ENCODE peak calls at places on chromosomes 6 and 20, in seven cellular contexts. N is adrenal gland, P is K562, C is body of pancreas, T is sigmoid colon, L is IMR-90, I is breast epithelium. A is an unnamed sample.

GRCh38 chr6:168964138-168964892 is 289.3 kb downstream of the THBS2 start:
- DNase-seq in N (no peak), P (no peak), C (no peak), T (no peak), L (no peak), I (no peak), A (no peak)

GRCh38 chr6:127117979-127118504 is 429 bp upstream of the RSPO3 start:
- DNase-seq in N (no peak), P (no peak), C (no peak), T (peak), L (no peak), I (no peak), A (no peak)

GRCh38 chr20:9978395-9979004 is 56.3 kb upstream of the ANKEF1 start:
- DNase-seq in N (peak), P (peak), C (peak), T (no peak), L (peak), I (no peak), A (peak)

GRCh38 chr6:3195377-3195694 is 32.1 kb downstream of the TUBB2B start:
- DNase-seq in N (no peak), P (no peak), C (no peak), T (no peak), L (no peak), I (no peak), A (no peak)

GRCh38 chr6:2021713-2022125 is 223.7 kb downstream of the GMDS start:
- DNase-seq in N (peak), P (no peak), C (peak), T (peak), L (peak), I (peak), A (peak)

GRCh38 chr6:151609146-151609962 is 115.5 kb downstream of the CCDC170 start:
- DNase-seq in N (no peak), P (no peak), C (no peak), T (peak), L (no peak), I (no peak), A (no peak)

GRCh38 chr6:124373386-124373785 is 569.7 kb downstream of the NKAIN2 start:
- DNase-seq in N (no peak), P (no peak), C (no peak), T (no peak), L (no peak), I (no peak), A (no peak)

GRCh38 chr6:141421378-141421777 is 711.3 kb upstream of the GJE1 start:
- DNase-seq in N (no peak), P (no peak), C (no peak), T (no peak), L (peak), I (no peak), A (no peak)

GRCh38 chr6:34459899-34460593 is 5.8 kb upstream of the PACSIN1 start:
- DNase-seq in N (peak), P (peak), C (peak), T (no peak), L (peak), I (no peak), A (peak)

GRCh38 chr6:125124250-125124777 is 29.3 kb upstream of the TPD52L1 start:
- DNase-seq in N (no peak), P (peak), C (no peak), T (no peak), L (no peak), I (no peak), A (no peak)

GRCh38 chr6:163094881-163095280 is 319.6 kb upstream of the QKI start:
- DNase-seq in N (no peak), P (no peak), C (no peak), T (no peak), L (no peak), I (no peak), A (no peak)

GRCh38 chr20:50149481-50150254 is 3.9 kb downstream of the PEDS1 start:
- DNase-seq in N (no peak), P (no peak), C (peak), T (no peak), L (no peak), I (no peak), A (no peak)

GRCh38 chr6:44062771-44063560 is 64.3 kb downstream of the MRPL14 start:
- DNase-seq in N (no peak), P (peak), C (no peak), T (no peak), L (no peak), I (no peak), A (peak)

GRCh38 chr6:39893286-39893685 is 41.0 kb downstream of the MOCS1 start:
- DNase-seq in N (no peak), P (no peak), C (no peak), T (no peak), L (no peak), I (no peak), A (no peak)

GRCh38 chr6:14948586-14949245 is 297.2 kb upstream of the JARID2 start:
- DNase-seq in N (no peak), P (no peak), C (no peak), T (no peak), L (no peak), I (no peak), A (no peak)

GRCh38 chr6:124994648-124995047 is 32.4 kb downstream of the RNF217 start:
- DNase-seq in N (no peak), P (no peak), C (no peak), T (no peak), L (no peak), I (no peak), A (no peak)

GRCh38 chr6:170010665-170011232 is 259.3 kb downstream of the ERMARD start:
- DNase-seq in N (no peak), P (no peak), C (no peak), T (peak), L (no peak), I (no peak), A (peak)

GRCh38 chr20:8244637-8245036 is 112.6 kb downstream of the PLCB1 start:
- DNase-seq in N (peak), P (no peak), C (peak), T (peak), L (peak), I (no peak), A (peak)

GRCh38 chr6:166780284-166780683 is 153.2 kb upstream of the RPS6KA2 start:
- DNase-seq in N (no peak), P (no peak), C (no peak), T (no peak), L (no peak), I (no peak), A (no peak)

GRCh38 chr20:57394087-57395082 is 3.2 kb downstream of the RBM38 start:
- DNase-seq in N (no peak), P (no peak), C (no peak), T (peak), L (no peak), I (no peak), A (no peak)

GRCh38 chr6:12384417-12384912 is 94.3 kb downstream of the EDN1 start:
- DNase-seq in N (no peak), P (no peak), C (no peak), T (no peak), L (no peak), I (no peak), A (no peak)

GRCh38 chr6:44606506-44606905 is 219.0 kb downstream of the CDC5L start:
- DNase-seq in N (no peak), P (peak), C (no peak), T (no peak), L (no peak), I (no peak), A (no peak)

GRCh38 chr6:84193140-84193708 is 34.2 kb downstream of the CEP162 start:
- DNase-seq in N (no peak), P (no peak), C (no peak), T (no peak), L (peak), I (no peak), A (no peak)

GRCh38 chr20:33199026-33199425 is 18.1 kb upstream of the BPIFA3 start:
- DNase-seq in N (no peak), P (no peak), C (no peak), T (no peak), L (no peak), I (no peak), A (no peak)

GRCh38 chr6:14074723-14075503 is 42.7 kb upstream of the CD83 start:
- DNase-seq in N (peak), P (no peak), C (no peak), T (no peak), L (peak), I (no peak), A (no peak)

GRCh38 chr6:122043421-122043820 is 356.0 kb upstream of the HSF2 start:
- DNase-seq in N (no peak), P (no peak), C (no peak), T (no peak), L (peak), I (no peak), A (no peak)

GRCh38 chr20:20549699-20550098 is 162.7 kb downstream of the RALGAPA2 start:
- DNase-seq in N (no peak), P (no peak), C (no peak), T (no peak), L (peak), I (no peak), A (no peak)

GRCh38 chr6:95519228-95520037 is 57.9 kb upstream of the MANEA start:
- DNase-seq in N (no peak), P (peak), C (no peak), T (no peak), L (no peak), I (no peak), A (no peak)

GRCh38 chr6:168165891-168166290 is 86.9 kb upstream of the FRMD1 start:
- DNase-seq in N (no peak), P (no peak), C (no peak), T (no peak), L (no peak), I (no peak), A (no peak)

GRCh38 chr20:23165307-23165750 is 79.2 kb upstream of the CD93 start:
- DNase-seq in N (no peak), P (no peak), C (no peak), T (no peak), L (no peak), I (no peak), A (no peak)

GRCh38 chr20:11675920-11676617 is 241.6 kb upstream of the BTBD3 start:
- DNase-seq in N (no peak), P (no peak), C (no peak), T (no peak), L (peak), I (no peak), A (no peak)

GRCh38 chr6:75602164-75602896 is 650 bp downstream of the SENP6 start:
- DNase-seq in N (peak), P (peak), C (peak), T (peak), L (peak), I (peak), A (peak)

GRCh38 chr6:37141291-37142046 is 28.5 kb upstream of the PIM1 start:
- DNase-seq in N (no peak), P (no peak), C (no peak), T (peak), L (peak), I (no peak), A (no peak)

GRCh38 chr6:79868098-79868722 is 79.1 kb downstream of the ELOVL4 start:
- DNase-seq in N (peak), P (peak), C (peak), T (no peak), L (peak), I (no peak), A (no peak)

GRCh38 chr20:43765933-43766332 is 39.1 kb upstream of the GTSF1L start:
- DNase-seq in N (no peak), P (no peak), C (no peak), T (no peak), L (no peak), I (no peak), A (no peak)

GRCh38 chr6:70033781-70034180 is 167.4 kb downstream of the COL19A1 start:
- DNase-seq in N (no peak), P (no peak), C (no peak), T (no peak), L (no peak), I (no peak), A (no peak)

GRCh38 chr6:94494500-94494899 is 1075.1 kb upstream of the EPHA7 start:
- DNase-seq in N (no peak), P (no peak), C (no peak), T (no peak), L (no peak), I (no peak), A (no peak)
- TF ChIP-seq POLR2A in N (no peak), P (no peak), C (no peak), T (no peak), L (no peak), I (no peak), A (no peak)

GRCh38 chr6:25369043-25369442 is 89.9 kb downstream of the CARMIL1 start:
- DNase-seq in N (no peak), P (no peak), C (peak), T (no peak), L (no peak), I (no peak), A (no peak)
- H3K27ac ChIP-seq in N (no peak), P (no peak), C (peak), T (peak), L (no peak), I (peak), A (peak)

GRCh38 chr6:31541059-31541657 is 645 bp downstream of the DDX39B start:
- DNase-seq in N (peak), P (peak), C (peak), T (no peak), L (peak), I (no peak), A (no peak)

GRCh38 chr6:31544676-31545075 is 1.7 kb downstream of the ATP6V1G2 start:
- DNase-seq in N (no peak), P (no peak), C (no peak), T (no peak), L (no peak), I (no peak), A (no peak)

GRCh38 chr6:31543639-31544038 is 1.8 kb upstream of the DDX39B start:
- DNase-seq in N (no peak), P (no peak), C (no peak), T (no peak), L (no peak), I (no peak), A (no peak)

GRCh38 chr6:31540640-31541039 is 1.2 kb downstream of the DDX39B start:
- DNase-seq in N (no peak), P (no peak), C (no peak), T (no peak), L (no peak), I (no peak), A (no peak)

DNA sequence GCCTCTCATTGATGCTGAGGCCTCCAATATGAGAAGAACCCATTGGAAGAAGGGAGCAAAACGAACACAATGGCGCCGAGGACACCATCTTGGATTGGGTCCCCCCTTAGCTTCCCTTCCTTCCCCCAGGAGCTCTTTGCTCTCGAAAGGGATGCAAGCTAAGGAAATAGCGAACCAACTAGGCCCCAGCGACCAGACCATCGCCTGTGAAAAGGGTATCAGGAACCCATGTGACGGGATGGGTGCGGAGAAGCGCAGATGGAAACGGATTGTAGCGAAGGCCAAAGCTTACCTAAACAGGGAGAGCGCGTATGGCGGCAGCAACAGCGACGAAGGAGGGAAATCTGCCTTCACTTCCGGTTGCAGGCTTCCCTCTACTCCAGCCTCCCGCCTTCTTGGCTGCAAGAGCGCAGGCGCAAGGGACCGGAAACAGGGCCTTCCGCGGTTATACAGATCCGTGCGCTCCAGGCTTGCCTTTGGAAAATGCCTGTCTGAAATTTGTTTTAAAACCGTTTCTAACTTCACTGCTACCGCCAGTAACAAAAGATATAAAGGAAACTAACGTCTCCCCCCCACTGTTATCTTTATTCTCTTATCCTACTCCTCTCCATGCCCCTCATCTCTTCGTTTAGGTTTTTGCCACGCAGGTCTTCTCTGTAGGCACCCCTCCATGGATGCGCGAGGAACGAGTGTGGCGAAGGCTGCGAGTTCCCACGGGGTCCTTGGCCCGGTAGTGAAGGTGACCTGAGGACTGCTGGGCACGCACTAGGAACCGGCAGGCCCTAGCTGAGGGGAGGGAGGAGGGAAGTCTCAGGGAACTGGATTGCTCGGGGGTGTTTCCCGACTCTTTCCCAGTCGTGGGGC is at the start of gene DDX39B:
- DNase-seq in N (peak), P (peak), C (peak), T (peak), L (peak), I (peak), A (peak)
- TF ChIP-seq POLR2A in N (peak), P (peak), C (peak), T (peak), L (peak), I (peak), A (peak)

GRCh38 chr6:164108869-164109769 is 694.6 kb downstream of the QKI start:
- DNase-seq in N (peak), P (no peak), C (peak), T (peak), L (no peak), I (peak), A (peak)

GRCh38 chr6:164107297-164107995 is 692.9 kb downstream of the QKI start:
- DNase-seq in N (no peak), P (no peak), C (no peak), T (no peak), L (no peak), I (no peak), A (no peak)

GRCh38 chr6:164108092-164108491 is 693.6 kb downstream of the QKI start:
- DNase-seq in N (no peak), P (no peak), C (no peak), T (no peak), L (no peak), I (no peak), A (no peak)

GRCh38 chr6:164106345-164106769 is 691.8 kb downstream of the QKI start:
- DNase-seq in N (no peak), P (peak), C (no peak), T (no peak), L (no peak), I (no peak), A (peak)

DNA sequence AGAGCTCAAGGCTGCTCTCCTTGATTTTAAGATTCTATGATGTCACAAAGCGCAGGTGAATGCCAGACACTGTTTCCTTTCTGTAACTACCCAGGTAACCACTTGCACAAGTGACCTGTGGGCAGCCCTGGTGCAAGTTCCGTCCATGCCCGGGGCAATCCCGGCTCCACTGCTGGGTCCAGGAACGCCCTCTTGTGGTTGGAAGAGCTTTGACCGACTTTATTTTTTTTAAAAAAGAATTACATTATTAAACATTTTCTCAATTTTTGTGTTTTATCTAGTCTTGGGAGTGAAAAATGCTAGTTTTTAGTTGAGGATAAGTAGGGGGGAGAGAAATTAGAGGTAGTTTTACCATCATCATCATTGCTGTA is 695.2 kb downstream of the QKI start:
- DNase-seq in N (no peak), P (peak), C (no peak), T (no peak), L (no peak), I (no peak), A (peak)
- H3K27ac ChIP-seq in N (peak), P (no peak), C (peak), T (peak), L (no peak), I (peak), A (peak)

DNA sequence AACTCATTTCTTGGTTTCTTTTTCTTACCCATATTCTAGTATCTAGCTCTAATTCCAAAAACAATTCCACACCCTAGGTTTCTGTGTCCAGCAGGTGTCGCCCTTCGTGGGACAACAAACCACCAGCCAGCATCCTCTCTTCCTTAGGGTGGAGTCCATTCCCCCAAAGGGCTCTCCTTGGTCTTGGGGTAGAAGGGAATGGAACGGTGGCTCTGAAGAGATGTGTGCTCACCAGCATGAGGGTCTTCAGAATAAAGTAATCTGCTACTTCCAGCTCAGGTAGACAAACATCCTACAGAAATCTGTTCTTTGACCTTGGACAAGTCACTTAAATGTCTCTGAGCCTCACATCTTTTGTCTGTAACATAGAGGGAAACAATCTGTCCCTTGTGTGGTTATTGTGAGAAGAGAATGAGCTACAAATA is 7.2 kb downstream of the HLA-DMB start:
- DNase-seq in N (peak), P (peak), C (peak), T (peak), L (peak), I (peak), A (no peak)
- TF ChIP-seq POLR2A in N (no peak), P (no peak), C (no peak), T (no peak), L (no peak), I (no peak), A (no peak)

GRCh38 chr20:47870475-47870874 is 85.2 kb upstream of the SULF2 start:
- DNase-seq in N (no peak), P (no peak), C (no peak), T (no peak), L (no peak), I (no peak), A (no peak)
- H3K27ac ChIP-seq in N (no peak), P (no peak), C (no peak), T (no peak), L (no peak), I (no peak), A (no peak)

GRCh38 chr20:61253640-61254511 is 1.8 kb downstream of the CDH4 start:
- DNase-seq in N (no peak), P (no peak), C (no peak), T (no peak), L (peak), I (no peak), A (no peak)

GRCh38 chr20:61253264-61253639 is 1.2 kb downstream of the CDH4 start:
- DNase-seq in N (no peak), P (no peak), C (no peak), T (no peak), L (peak), I (no peak), A (peak)

GRCh38 chr20:61254881-61255589 is 3.0 kb downstream of the CDH4 start:
- DNase-seq in N (no peak), P (no peak), C (no peak), T (no peak), L (peak), I (no peak), A (no peak)

GRCh38 chr20:61251529-61252393 is at the start of gene CDH4:
- DNase-seq in N (no peak), P (no peak), C (peak), T (no peak), L (no peak), I (no peak), A (no peak)

GRCh38 chr20:61252601-61253263 is 671 bp downstream of the CDH4 start:
- DNase-seq in N (no peak), P (no peak), C (no peak), T (no peak), L (peak), I (no peak), A (peak)
- TF ChIP-seq POLR2A in N (no peak), P (no peak), C (no peak), T (no peak), L (no peak), I (no peak), A (no peak)

GRCh38 chr6:63140682-63141318 is 70.5 kb upstream of the FKBP1C start:
- DNase-seq in N (no peak), P (no peak), C (no peak), T (no peak), L (no peak), I (no peak), A (peak)
- H3K27ac ChIP-seq in N (no peak), P (no peak), C (no peak), T (no peak), L (no peak), I (no peak), A (no peak)

A was measured in upper lobe of left lung.